ENCODE peak calls at places on chromosomes 13 and 19, in nine cellular contexts. Q, C, N, R, L, J, D, F and G are unnamed samples.

GRCh38 chr13:54484166-54484565 is 1455.6 kb downstream of the OLFM4 start:
- DNase-seq in Q (no peak), C (no peak), N (no peak), R (no peak), L (no peak), J (no peak), D (no peak), F (no peak), G (no peak)

GRCh38 chr13:110211046-110211445 is 95.9 kb downstream of the COL4A1 start:
- DNase-seq in Q (no peak), C (no peak), N (no peak), R (no peak), L (no peak), J (no peak), D (no peak), F (no peak), G (no peak)

GRCh38 chr19:55210120-55210493 is 806 bp upstream of the PTPRH start:
- DNase-seq in Q (no peak), C (no peak), N (no peak), R (no peak), L (peak; percentile 81), J (peak; percentile 92), D (no peak), F (peak; percentile 90), G (no peak)

GRCh38 chr13:27970382-27971235 is 1.5 kb upstream of the CDX2 start:
- DNase-seq in Q (no peak), C (peak; percentile 25), N (no peak), R (no peak), L (no peak), J (no peak), D (no peak), F (no peak), G (no peak)

GRCh38 chr13:44815507-44816074 is 173.7 kb downstream of the NUFIP1 start:
- DNase-seq in Q (no peak), C (no peak), N (no peak), R (no peak), L (peak; percentile 69), J (peak; percentile 95), D (no peak), F (peak; percentile 96), G (no peak)

GRCh38 chr13:48400820-48401219 is 12.1 kb downstream of the LPAR6 start:
- DNase-seq in Q (no peak), C (no peak), N (no peak), R (no peak), L (peak; percentile 3), J (peak; percentile 79), D (no peak), F (peak; percentile 14), G (no peak)

GRCh38 chr19:12937243-12938053 is 961 bp upstream of the CALR start:
- DNase-seq in Q (no peak), C (peak; percentile 74), N (no peak), R (no peak), L (peak; percentile 65), J (no peak), D (no peak), F (peak; percentile 25), G (peak; percentile 58)

GRCh38 chr19:53597023-53597422 is 34.8 kb upstream of the DPRX start:
- DNase-seq in Q (no peak), C (no peak), N (no peak), R (no peak), L (no peak), J (no peak), D (no peak), F (no peak), G (no peak)

GRCh38 chr13:76719955-76720354 is 166.2 kb downstream of the KCTD12 start:
- DNase-seq in Q (no peak), C (no peak), N (no peak), R (no peak), L (no peak), J (no peak), D (no peak), F (no peak), G (no peak)

GRCh38 chr19:2016041-2016807 is 710 bp upstream of the BTBD2 start:
- DNase-seq in Q (no peak), C (peak; percentile 49), N (peak; percentile 87), R (peak; percentile 86), L (peak; percentile 56), J (peak; percentile 80), D (no peak), F (peak; percentile 40), G (peak; percentile 57)

GRCh38 chr19:47417746-47418594 is 1.4 kb downstream of the MEIS3 start:
- DNase-seq in Q (no peak), C (peak; percentile 36), N (no peak), R (no peak), L (no peak), J (no peak), D (no peak), F (no peak), G (no peak)

GRCh38 chr19:34733266-34733825 is 697 bp upstream of the ZNF181 start:
- DNase-seq in Q (no peak), C (no peak), N (no peak), R (peak; percentile 57), L (no peak), J (no peak), D (no peak), F (no peak), G (peak; percentile 36)

GRCh38 chr19:40523322-40524047 is 53.2 kb upstream of the SHKBP1 start:
- DNase-seq in Q (peak; percentile 25), C (peak; percentile 87), N (no peak), R (no peak), L (peak; percentile 87), J (peak; percentile 31), D (no peak), F (peak; percentile 25), G (peak; percentile 87)

GRCh38 chr19:14580623-14581237 is 2.2 kb upstream of the CLEC17A start:
- DNase-seq in Q (no peak), C (no peak), N (no peak), R (no peak), L (no peak), J (no peak), D (peak; percentile 52), F (no peak), G (no peak)